ENCODE peak calls at places on chromosome 11, in eight cellular contexts. One of them, this sample, is unnamed.

GRCh38 chr11:120149246-120149645 is 11.3 kb upstream of the TRIM29 start:
- DNase-seq in astrocyte of the cerebellum: no peak
- DNase-seq in PC-3: no peak
- DNase-seq in lower leg skin: no peak
- DNase-seq in lower lobe of right lung: no peak
- DNase-seq in neural progenitor cell: no peak
- DNase-seq in AG09309: no peak
- DNase-seq in IMR-90: no peak
- DNase-seq in this sample: no peak

GRCh38 chr11:70522613-70523311 is 124.4 kb downstream of the CTTN start:
- DNase-seq in PC-3: no peak
- DNase-seq in AG09309: no peak
- DNase-seq in IMR-90: no peak
- DNase-seq in astrocyte of the cerebellum: no peak
- DNase-seq in lower leg skin: no peak
- DNase-seq in lower lobe of right lung: no peak
- DNase-seq in neural progenitor cell: peak
- DNase-seq in this sample: no peak

GRCh38 chr11:14418801-14419417 is 59.9 kb upstream of the RRAS2 start:
- DNase-seq in IMR-90: peak
- DNase-seq in lower leg skin: no peak
- DNase-seq in PC-3: peak
- DNase-seq in neural progenitor cell: peak
- DNase-seq in lower lobe of right lung: no peak
- DNase-seq in astrocyte of the cerebellum: no peak
- DNase-seq in AG09309: no peak
- DNase-seq in this sample: no peak

GRCh38 chr11:398826-399225 is 4.8 kb downstream of the PKP3 start:
- DNase-seq in astrocyte of the cerebellum: no peak
- DNase-seq in IMR-90: no peak
- DNase-seq in AG09309: no peak
- DNase-seq in lower lobe of right lung: no peak
- DNase-seq in PC-3: no peak
- DNase-seq in lower leg skin: no peak
- DNase-seq in neural progenitor cell: no peak
- DNase-seq in this sample: no peak

GRCh38 chr11:62601114-62601363 is 626 bp downstream of the MTA2 start:
- DNase-seq in IMR-90: no peak
- DNase-seq in lower lobe of right lung: no peak
- DNase-seq in AG09309: no peak
- DNase-seq in lower leg skin: no peak
- DNase-seq in neural progenitor cell: no peak
- DNase-seq in astrocyte of the cerebellum: no peak
- DNase-seq in PC-3: peak
- DNase-seq in this sample: no peak

GRCh38 chr11:12523180-12523924 is 146.0 kb downstream of the PARVA start:
- DNase-seq in astrocyte of the cerebellum: no peak
- DNase-seq in IMR-90: peak
- DNase-seq in lower leg skin: peak
- DNase-seq in AG09309: no peak
- DNase-seq in PC-3: no peak
- DNase-seq in lower lobe of right lung: no peak
- DNase-seq in neural progenitor cell: no peak
- DNase-seq in this sample: no peak

GRCh38 chr11:121082670-121083069 is 18.4 kb upstream of the TECTA start:
- DNase-seq in neural progenitor cell: peak
- DNase-seq in IMR-90: peak
- DNase-seq in lower leg skin: no peak
- DNase-seq in lower lobe of right lung: no peak
- DNase-seq in PC-3: peak
- DNase-seq in AG09309: no peak
- DNase-seq in astrocyte of the cerebellum: no peak
- DNase-seq in this sample: no peak

GRCh38 chr11:23494981-23495380 is 634.7 kb upstream of the CCDC179 start:
- DNase-seq in AG09309: no peak
- DNase-seq in lower leg skin: no peak
- DNase-seq in lower lobe of right lung: no peak
- DNase-seq in PC-3: peak
- DNase-seq in IMR-90: no peak
- DNase-seq in neural progenitor cell: no peak
- DNase-seq in astrocyte of the cerebellum: no peak
- DNase-seq in this sample: no peak

GRCh38 chr11:89437317-89437716 is 53.9 kb downstream of the NOX4 start:
- DNase-seq in IMR-90: no peak
- DNase-seq in PC-3: no peak
- DNase-seq in lower lobe of right lung: no peak
- DNase-seq in astrocyte of the cerebellum: no peak
- DNase-seq in neural progenitor cell: peak
- DNase-seq in lower leg skin: no peak
- DNase-seq in AG09309: no peak
- DNase-seq in this sample: no peak

GRCh38 chr11:120344302-120345004 is 8.2 kb downstream of the ARHGEF12 start:
- DNase-seq in lower leg skin: no peak
- DNase-seq in PC-3: peak
- DNase-seq in neural progenitor cell: no peak
- DNase-seq in AG09309: no peak
- DNase-seq in IMR-90: peak
- DNase-seq in astrocyte of the cerebellum: no peak
- DNase-seq in lower lobe of right lung: no peak
- DNase-seq in this sample: no peak

GRCh38 chr11:116179346-116179850 is 593.4 kb downstream of the BUD13 start:
- DNase-seq in AG09309: no peak
- DNase-seq in lower lobe of right lung: no peak
- DNase-seq in neural progenitor cell: no peak
- DNase-seq in IMR-90: no peak
- DNase-seq in lower leg skin: peak
- DNase-seq in astrocyte of the cerebellum: no peak
- DNase-seq in PC-3: no peak
- DNase-seq in this sample: no peak

GRCh38 chr11:71244116-71244815 is 8.1 kb downstream of the SHANK2 start:
- DNase-seq in IMR-90: peak
- DNase-seq in lower leg skin: peak
- DNase-seq in AG09309: peak
- DNase-seq in neural progenitor cell: no peak
- DNase-seq in PC-3: no peak
- DNase-seq in astrocyte of the cerebellum: no peak
- DNase-seq in lower lobe of right lung: no peak
- DNase-seq in this sample: peak

GRCh38 chr11:77191429-77191822 is 63.4 kb downstream of the MYO7A start:
- DNase-seq in IMR-90: peak
- DNase-seq in neural progenitor cell: no peak
- DNase-seq in lower lobe of right lung: no peak
- DNase-seq in AG09309: no peak
- DNase-seq in PC-3: peak
- DNase-seq in lower leg skin: no peak
- DNase-seq in astrocyte of the cerebellum: no peak
- DNase-seq in this sample: no peak

GRCh38 chr11:116510886-116511650 is 261.7 kb downstream of the BUD13 start:
- DNase-seq in IMR-90: no peak
- DNase-seq in AG09309: no peak
- DNase-seq in PC-3: no peak
- DNase-seq in neural progenitor cell: peak
- DNase-seq in lower leg skin: peak
- DNase-seq in lower lobe of right lung: no peak
- DNase-seq in astrocyte of the cerebellum: no peak
- DNase-seq in this sample: no peak

GRCh38 chr11:100774859-100775258 is 87.8 kb downstream of the ARHGAP42 start:
- DNase-seq in AG09309: no peak
- DNase-seq in astrocyte of the cerebellum: peak
- DNase-seq in neural progenitor cell: peak
- DNase-seq in lower lobe of right lung: no peak
- DNase-seq in IMR-90: no peak
- DNase-seq in lower leg skin: no peak
- DNase-seq in PC-3: no peak
- DNase-seq in this sample: no peak

GRCh38 chr11:112555491-112556364 is 295.1 kb upstream of the PLET1 start:
- DNase-seq in astrocyte of the cerebellum: no peak
- DNase-seq in neural progenitor cell: peak
- DNase-seq in AG09309: no peak
- DNase-seq in lower leg skin: no peak
- DNase-seq in PC-3: peak
- DNase-seq in IMR-90: peak
- DNase-seq in lower lobe of right lung: peak
- DNase-seq in this sample: peak

GRCh38 chr11:79095424-79095823 is 345.4 kb downstream of the TENM4 start:
- DNase-seq in AG09309: no peak
- DNase-seq in IMR-90: no peak
- DNase-seq in PC-3: no peak
- DNase-seq in astrocyte of the cerebellum: no peak
- DNase-seq in lower leg skin: no peak
- DNase-seq in lower lobe of right lung: no peak
- DNase-seq in neural progenitor cell: no peak
- DNase-seq in this sample: no peak

GRCh38 chr11:95111923-95112540 is 22.4 kb downstream of the ENDOD1 start:
- DNase-seq in astrocyte of the cerebellum: no peak
- DNase-seq in lower lobe of right lung: no peak
- DNase-seq in IMR-90: no peak
- DNase-seq in PC-3: no peak
- DNase-seq in lower leg skin: no peak
- DNase-seq in neural progenitor cell: peak
- DNase-seq in AG09309: no peak
- DNase-seq in this sample: no peak

GRCh38 chr11:35179466-35180135 is 40.6 kb downstream of the CD44 start:
- DNase-seq in lower leg skin: no peak
- DNase-seq in IMR-90: peak
- DNase-seq in neural progenitor cell: no peak
- DNase-seq in lower lobe of right lung: no peak
- DNase-seq in AG09309: no peak
- DNase-seq in astrocyte of the cerebellum: no peak
- DNase-seq in PC-3: peak
- DNase-seq in this sample: no peak

GRCh38 chr11:21289686-21290085 is 620.3 kb downstream of the NELL1 start:
- DNase-seq in astrocyte of the cerebellum: no peak
- DNase-seq in AG09309: no peak
- DNase-seq in IMR-90: no peak
- DNase-seq in neural progenitor cell: no peak
- DNase-seq in PC-3: no peak
- DNase-seq in lower leg skin: no peak
- DNase-seq in lower lobe of right lung: no peak
- DNase-seq in this sample: no peak

GRCh38 chr11:111162306-111162705 is 83.2 kb upstream of the POU2AF2 start:
- DNase-seq in neural progenitor cell: no peak
- DNase-seq in AG09309: no peak
- DNase-seq in lower lobe of right lung: no peak
- DNase-seq in astrocyte of the cerebellum: peak
- DNase-seq in PC-3: no peak
- DNase-seq in IMR-90: peak
- DNase-seq in lower leg skin: no peak
- DNase-seq in this sample: no peak
- TF ChIP-seq CTCF in neural progenitor cell: no peak
- TF ChIP-seq CTCF in AG09309: peak
- TF ChIP-seq CTCF in lower lobe of right lung: no peak
- TF ChIP-seq CTCF in astrocyte of the cerebellum: peak
- TF ChIP-seq CTCF in PC-3: no peak
- TF ChIP-seq CTCF in IMR-90: peak
- TF ChIP-seq CTCF in lower leg skin: no peak
- TF ChIP-seq CTCF in this sample: no peak

GRCh38 chr11:86941077-86941870 is 13.9 kb downstream of the FZD4 start:
- DNase-seq in PC-3: no peak
- DNase-seq in neural progenitor cell: no peak
- DNase-seq in IMR-90: peak
- DNase-seq in AG09309: no peak
- DNase-seq in lower lobe of right lung: no peak
- DNase-seq in astrocyte of the cerebellum: no peak
- DNase-seq in lower leg skin: no peak
- DNase-seq in this sample: no peak

GRCh38 chr11:86938203-86938899 is 16.8 kb downstream of the FZD4 start:
- DNase-seq in PC-3: no peak
- DNase-seq in neural progenitor cell: no peak
- DNase-seq in lower lobe of right lung: no peak
- DNase-seq in AG09309: no peak
- DNase-seq in lower leg skin: no peak
- DNase-seq in IMR-90: no peak
- DNase-seq in astrocyte of the cerebellum: no peak
- DNase-seq in this sample: no peak

GRCh38 chr11:86941871-86942208 is 13.4 kb downstream of the FZD4 start:
- DNase-seq in neural progenitor cell: no peak
- DNase-seq in lower leg skin: no peak
- DNase-seq in PC-3: peak
- DNase-seq in IMR-90: no peak
- DNase-seq in lower lobe of right lung: no peak
- DNase-seq in AG09309: no peak
- DNase-seq in astrocyte of the cerebellum: no peak
- DNase-seq in this sample: no peak

GRCh38 chr11:86938900-86939880 is 16.0 kb downstream of the FZD4 start:
- DNase-seq in lower lobe of right lung: no peak
- DNase-seq in AG09309: no peak
- DNase-seq in IMR-90: peak
- DNase-seq in astrocyte of the cerebellum: peak
- DNase-seq in PC-3: peak
- DNase-seq in lower leg skin: no peak
- DNase-seq in neural progenitor cell: peak
- DNase-seq in this sample: no peak

DNA sequence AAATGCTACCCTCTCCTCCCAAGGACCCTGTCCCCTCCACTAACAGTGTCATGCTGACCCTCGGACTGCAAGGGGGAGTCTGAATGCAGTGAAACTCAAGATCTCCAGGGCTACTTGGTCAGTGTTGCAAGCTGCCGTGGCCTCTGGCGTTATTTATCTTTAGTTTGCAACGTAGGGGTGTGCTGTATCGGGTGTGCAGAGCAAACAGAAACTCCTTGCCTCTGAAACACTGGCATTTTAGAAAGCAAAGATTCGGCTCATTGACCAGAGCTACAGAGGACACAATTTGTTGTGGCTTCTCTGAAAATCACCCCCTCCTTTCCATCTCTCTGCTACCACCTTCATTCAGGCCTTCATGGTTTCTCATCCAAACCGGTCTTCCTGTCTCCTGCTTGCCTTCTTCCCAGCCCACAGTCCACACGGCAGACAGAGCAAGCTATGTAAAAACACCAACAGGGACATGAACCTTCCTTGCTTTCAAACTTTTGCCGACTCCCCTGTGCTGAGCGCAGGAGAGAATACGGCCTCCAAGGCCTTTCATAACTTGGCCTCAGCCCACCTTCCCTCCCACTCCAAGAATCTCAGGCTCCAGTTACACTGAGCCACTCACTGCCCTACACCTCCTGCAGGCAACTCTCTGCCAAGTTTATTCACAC is 14.9 kb downstream of the FZD4 start:
- DNase-seq in PC-3: peak
- DNase-seq in IMR-90: peak
- DNase-seq in lower leg skin: no peak
- DNase-seq in astrocyte of the cerebellum: peak
- DNase-seq in AG09309: no peak
- DNase-seq in lower lobe of right lung: no peak
- DNase-seq in neural progenitor cell: no peak
- DNase-seq in this sample: no peak
- H3K4me3 ChIP-seq in PC-3: peak
- H3K4me3 ChIP-seq in IMR-90: no peak
- H3K4me3 ChIP-seq in lower leg skin: no peak
- H3K4me3 ChIP-seq in astrocyte of the cerebellum: no peak
- H3K4me3 ChIP-seq in AG09309: no peak
- H3K4me3 ChIP-seq in lower lobe of right lung: peak
- H3K4me3 ChIP-seq in neural progenitor cell: no peak
- H3K4me3 ChIP-seq in this sample: no peak

GRCh38 chr11:31340903-31341572 is 28.5 kb downstream of the DCDC1 start:
- DNase-seq in IMR-90: peak
- DNase-seq in PC-3: peak
- DNase-seq in lower leg skin: no peak
- DNase-seq in AG09309: no peak
- DNase-seq in astrocyte of the cerebellum: peak
- DNase-seq in neural progenitor cell: peak
- DNase-seq in lower lobe of right lung: no peak
- DNase-seq in this sample: no peak
- TF ChIP-seq CTCF in IMR-90: peak
- TF ChIP-seq CTCF in PC-3: peak
- TF ChIP-seq CTCF in lower leg skin: no peak
- TF ChIP-seq CTCF in AG09309: peak
- TF ChIP-seq CTCF in astrocyte of the cerebellum: peak
- TF ChIP-seq CTCF in neural progenitor cell: peak
- TF ChIP-seq CTCF in lower lobe of right lung: peak
- TF ChIP-seq CTCF in this sample: peak

GRCh38 chr11:20031155-20032001 is 128.9 kb downstream of the DBX1 start:
- DNase-seq in IMR-90: peak
- DNase-seq in AG09309: peak
- DNase-seq in PC-3: peak
- DNase-seq in lower lobe of right lung: no peak
- DNase-seq in astrocyte of the cerebellum: peak
- DNase-seq in neural progenitor cell: peak
- DNase-seq in lower leg skin: no peak
- DNase-seq in this sample: no peak
- H3K4me3 ChIP-seq in IMR-90: peak
- H3K4me3 ChIP-seq in AG09309: no peak
- H3K4me3 ChIP-seq in PC-3: peak
- H3K4me3 ChIP-seq in lower lobe of right lung: no peak
- H3K4me3 ChIP-seq in astrocyte of the cerebellum: no peak
- H3K4me3 ChIP-seq in neural progenitor cell: no peak
- H3K4me3 ChIP-seq in lower leg skin: no peak
- H3K4me3 ChIP-seq in this sample: no peak

This sample was measured in HFF-Myc.